ENCODE peak calls at places on chromosomes 1 and 21, in nine cellular contexts. L, O, Y, T, H, V, X, E and A are unnamed samples. For H3K36me3, the result is how much of the 10 kb centered on the place peaks cover.

GRCh38 chr1:93680121-93681094 is 1.2 kb downstream of the BCAR3 start:
- DNase-seq in L (peak), O (peak), Y (peak), T (peak), H (peak), V (peak), X (peak), E (peak), A (no peak)

GRCh38 chr1:224430511-224431113 is 4.0 kb downstream of the WDR26 start:
- DNase-seq in L (no peak), O (peak), Y (no peak), T (no peak), H (no peak), V (peak), X (no peak), E (peak), A (no peak)

GRCh38 chr1:184157396-184157747 is 105.8 kb downstream of the TSEN15 start:
- DNase-seq in L (no peak), O (no peak), Y (no peak), T (no peak), H (no peak), V (no peak), X (no peak), E (no peak), A (no peak)

GRCh38 chr1:243710467-243710866 is 139.6 kb downstream of the AKT3 start:
- DNase-seq in L (no peak), O (no peak), Y (no peak), T (no peak), H (no peak), V (no peak), X (no peak), E (no peak), A (no peak)

GRCh38 chr1:24725209-24725651 is 20.0 kb upstream of the CLIC4 start:
- DNase-seq in L (peak), O (peak), Y (no peak), T (no peak), H (no peak), V (no peak), X (no peak), E (peak), A (no peak)

GRCh38 chr1:36924282-36924791 is 110.0 kb downstream of the GRIK3 start:
- DNase-seq in L (peak), O (peak), Y (peak), T (peak), H (no peak), V (no peak), X (no peak), E (peak), A (no peak)

GRCh38 chr1:97350662-97351061 is 570.2 kb downstream of the DPYD start:
- DNase-seq in L (no peak), O (no peak), Y (no peak), T (no peak), H (no peak), V (no peak), X (no peak), E (no peak), A (no peak)

GRCh38 chr1:155938220-155938627 is 3.2 kb upstream of the RXFP4 start:
- DNase-seq in L (peak), O (peak), Y (no peak), T (no peak), H (no peak), V (no peak), X (no peak), E (peak), A (no peak)

GRCh38 chr1:223720987-223721591 is 8.8 kb downstream of the CAPN2 start:
- DNase-seq in L (no peak), O (peak), Y (peak), T (no peak), H (no peak), V (no peak), X (peak), E (peak), A (no peak)

GRCh38 chr1:197526736-197527371 is 248.4 kb downstream of the DENND1B start:
- DNase-seq in L (no peak), O (no peak), Y (no peak), T (no peak), H (no peak), V (no peak), X (no peak), E (peak), A (no peak)

GRCh38 chr1:183543619-183544204 is 46.5 kb downstream of the NCF2 start:
- DNase-seq in L (no peak), O (peak), Y (no peak), T (no peak), H (no peak), V (no peak), X (no peak), E (peak), A (no peak)

GRCh38 chr1:117567435-117567834 is 38.4 kb upstream of the TENT5C start:
- DNase-seq in L (peak), O (no peak), Y (no peak), T (no peak), H (no peak), V (no peak), X (no peak), E (no peak), A (no peak)

GRCh38 chr21:45786660-45787059 is 143.1 kb downstream of the PCBP3 start:
- DNase-seq in L (no peak), O (no peak), Y (no peak), T (no peak), H (no peak), V (no peak), X (no peak), E (no peak), A (no peak)

GRCh38 chr21:45788198-45788597 is 144.7 kb downstream of the PCBP3 start:
- DNase-seq in L (no peak), O (no peak), Y (no peak), T (no peak), H (no peak), V (no peak), X (no peak), E (no peak), A (no peak)

GRCh38 chr21:45787371-45787770 is 143.8 kb downstream of the PCBP3 start:
- DNase-seq in L (no peak), O (no peak), Y (no peak), T (no peak), H (no peak), V (no peak), X (no peak), E (no peak), A (no peak)

GRCh38 chr21:45790427-45790826 is 146.9 kb downstream of the PCBP3 start:
- DNase-seq in L (no peak), O (no peak), Y (no peak), T (no peak), H (no peak), V (no peak), X (no peak), E (no peak), A (no peak)

DNA sequence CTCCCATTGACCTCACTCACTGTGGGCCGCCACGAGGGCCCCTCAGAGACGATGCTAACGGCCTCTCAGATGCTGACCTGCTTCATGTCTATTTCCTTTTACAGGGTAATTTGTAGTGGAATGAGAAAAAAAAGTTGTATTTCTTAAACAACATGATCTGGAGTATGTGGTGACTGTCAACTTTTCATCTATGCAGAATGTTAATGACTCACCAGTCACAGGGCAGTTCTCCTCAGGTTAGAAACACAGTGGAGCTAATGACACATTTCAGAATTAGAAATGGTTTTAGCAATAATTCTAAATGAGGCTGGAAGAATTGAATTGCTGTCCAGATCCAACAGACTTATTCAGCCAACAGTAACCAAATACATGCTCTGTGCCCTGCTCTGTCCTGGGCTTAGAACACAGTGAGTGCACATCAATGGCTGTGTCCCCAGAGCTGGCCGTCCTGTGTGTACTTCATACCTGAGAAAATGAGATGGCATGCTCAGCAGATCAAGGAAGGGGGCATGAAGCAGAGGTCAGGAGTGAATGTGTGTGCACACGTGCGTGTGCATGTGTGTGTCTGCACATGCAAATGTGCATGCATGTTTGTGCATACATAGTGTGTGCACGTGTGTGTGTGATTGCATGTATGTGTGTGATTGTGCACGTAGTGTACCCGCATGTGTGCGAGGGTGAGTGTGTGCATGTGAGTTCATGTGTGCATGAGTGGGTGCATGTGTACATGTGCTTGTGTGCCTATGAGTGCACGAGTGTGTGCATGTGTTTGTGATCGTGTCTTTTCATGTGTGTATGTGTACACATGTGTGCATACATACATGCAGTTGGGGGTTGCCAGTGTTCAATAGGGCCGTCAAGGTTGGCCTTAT is 145.3 kb downstream of the PCBP3 start:
- DNase-seq in L (no peak), O (no peak), Y (no peak), T (no peak), H (no peak), V (no peak), X (no peak), E (no peak), A (no peak)
- H3K36me3 ChIP-seq in L (under half), O (under half), Y (under half), T (under half), H (under half), V (under half), X (under half), E (under half), A (under half)

GRCh38 chr1:161081151-161081405 is 8.3 kb downstream of the NECTIN4 start:
- DNase-seq in L (no peak), O (no peak), Y (no peak), T (no peak), H (no peak), V (no peak), X (no peak), E (no peak), A (no peak)

GRCh38 chr1:161083743-161084084 is 5.6 kb downstream of the NECTIN4 start:
- DNase-seq in L (no peak), O (no peak), Y (no peak), T (no peak), H (no peak), V (no peak), X (no peak), E (no peak), A (no peak)

GRCh38 chr1:161082996-161083742 is 6.2 kb downstream of the NECTIN4 start:
- DNase-seq in L (peak), O (peak), Y (peak), T (peak), H (peak), V (no peak), X (peak), E (peak), A (no peak)

GRCh38 chr1:161081519-161081918 is 7.8 kb downstream of the NECTIN4 start:
- DNase-seq in L (no peak), O (no peak), Y (no peak), T (no peak), H (no peak), V (no peak), X (no peak), E (no peak), A (no peak)

DNA sequence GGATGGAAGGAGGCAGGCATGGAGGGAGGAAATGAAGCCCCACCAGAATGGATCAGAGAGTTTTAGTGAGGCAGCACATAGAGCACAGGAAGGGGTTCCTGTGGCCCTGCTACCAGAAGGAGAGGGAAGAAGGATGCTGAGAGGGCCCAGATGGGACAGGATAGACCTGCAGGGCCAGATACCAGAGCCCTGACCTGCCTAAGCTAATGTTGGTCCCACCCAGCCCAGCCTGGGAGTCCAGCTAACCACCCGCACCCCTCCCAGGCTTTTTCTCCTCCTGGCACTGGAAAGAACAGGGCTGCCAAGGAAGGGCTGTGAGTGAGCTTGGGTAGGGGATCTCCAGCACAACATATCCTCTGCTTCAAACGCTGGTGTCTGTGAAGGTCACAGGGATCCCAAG is 6.9 kb downstream of the NECTIN4 start:
- DNase-seq in L (no peak), O (no peak), Y (no peak), T (no peak), H (no peak), V (no peak), X (no peak), E (no peak), A (no peak)
- H3K36me3 ChIP-seq in L (under half), O (under half), Y (under half), T (under half), H (under half), V (under half), X (under half), E (under half), A (under half)

GRCh38 chr1:74755475-74755874 is 22.5 kb downstream of the TYW3 start:
- DNase-seq in L (no peak), O (no peak), Y (no peak), T (no peak), H (no peak), V (no peak), X (no peak), E (no peak), A (no peak)
- H3K36me3 ChIP-seq in L (under half), O (under half), Y (half or more), T (half or more), H (under half), V (under half), X (under half), E (under half), A (half or more)

DNA sequence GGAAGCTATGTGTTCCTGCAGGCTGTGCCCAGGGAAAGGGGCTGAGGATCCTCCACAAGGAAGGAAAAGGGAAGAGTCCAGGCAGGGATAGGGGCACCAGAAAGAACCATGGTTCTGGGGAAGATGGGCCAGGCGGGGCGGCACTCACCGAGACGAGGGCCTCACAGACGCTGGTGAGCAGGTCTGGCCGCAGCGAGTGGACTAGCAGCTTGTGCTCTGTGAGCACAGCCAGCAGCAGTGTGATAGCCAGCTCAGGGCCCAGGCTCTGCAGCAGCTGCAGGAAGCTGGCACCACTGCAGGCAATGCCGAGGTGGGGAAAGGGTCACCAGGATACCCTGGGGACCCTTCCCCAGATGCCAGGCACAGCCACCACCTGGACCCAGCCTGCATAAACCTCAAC is 5.8 kb downstream of the DENND4B start:
- DNase-seq in L (no peak), O (no peak), Y (no peak), T (no peak), H (no peak), V (no peak), X (no peak), E (no peak), A (no peak)
- H3K36me3 ChIP-seq in L (under half), O (under half), Y (half or more), T (half or more), H (under half), V (half or more), X (under half), E (under half), A (half or more)

GRCh38 chr1:241600496-241600901 is 39.7 kb downstream of the CHML start:
- DNase-seq in L (no peak), O (no peak), Y (no peak), T (no peak), H (no peak), V (peak), X (no peak), E (peak), A (no peak)

GRCh38 chr1:241596633-241597032 is 43.5 kb downstream of the CHML start:
- DNase-seq in L (no peak), O (no peak), Y (no peak), T (no peak), H (no peak), V (peak), X (no peak), E (no peak), A (no peak)

GRCh38 chr1:241593186-241593585 is 47.0 kb downstream of the CHML start:
- DNase-seq in L (no peak), O (no peak), Y (no peak), T (no peak), H (no peak), V (no peak), X (no peak), E (no peak), A (no peak)

GRCh38 chr1:241603626-241604337 is 36.4 kb downstream of the CHML start:
- DNase-seq in L (no peak), O (peak), Y (no peak), T (no peak), H (no peak), V (no peak), X (no peak), E (peak), A (no peak)

GRCh38 chr1:241598234-241598633 is 41.9 kb downstream of the CHML start:
- DNase-seq in L (no peak), O (no peak), Y (no peak), T (no peak), H (no peak), V (no peak), X (no peak), E (no peak), A (no peak)
- H3K36me3 ChIP-seq in L (under half), O (under half), Y (under half), T (under half), H (under half), V (under half), X (under half), E (under half), A (under half)

DNA sequence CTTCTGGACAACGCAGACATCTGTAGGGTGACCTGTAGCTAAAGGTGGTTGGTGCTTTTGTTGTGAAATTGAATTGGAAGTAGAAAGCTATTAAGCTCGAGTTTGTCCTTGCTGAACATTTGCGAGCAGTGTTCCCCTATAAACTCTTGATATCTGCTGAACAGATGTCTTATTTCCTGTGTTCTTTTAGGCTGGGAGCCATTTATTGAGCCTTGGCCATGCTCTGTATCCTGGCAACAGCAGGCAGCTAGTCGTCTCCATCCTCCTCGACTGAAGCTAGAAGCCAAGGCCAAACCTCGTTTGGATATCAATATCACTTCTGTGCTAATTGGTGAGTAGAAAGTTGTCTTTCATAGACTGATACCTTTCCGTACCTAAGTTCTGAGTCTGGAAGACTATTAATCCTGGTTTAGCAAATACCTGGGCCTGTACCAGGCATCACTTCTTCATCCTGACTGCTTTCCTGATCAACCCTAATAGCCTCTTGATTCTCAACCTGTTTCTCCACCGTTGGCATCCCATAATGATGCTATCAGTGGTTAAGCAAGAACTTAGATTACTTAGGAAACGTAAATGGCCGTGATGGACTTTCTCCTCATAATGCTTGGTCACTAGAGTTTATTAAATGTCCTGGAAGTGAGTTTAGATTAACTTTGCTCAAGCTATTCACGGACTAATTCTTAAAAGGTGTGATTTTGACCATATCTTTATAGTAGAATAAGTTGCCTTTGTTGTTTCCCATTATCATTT is 103.4 kb downstream of the VPS13D start:
- DNase-seq in L (no peak), O (no peak), Y (no peak), T (no peak), H (no peak), V (no peak), X (no peak), E (peak), A (no peak)
- H3K36me3 ChIP-seq in L (half or more), O (under half), Y (half or more), T (half or more), H (under half), V (under half), X (under half), E (under half), A (half or more)